ENCODE peak calls at places on chromosome 10, in nine cellular contexts. One of them, this sample, is unnamed.

GRCh38 chr10:16986406-16987128 is 143.0 kb downstream of the CUBN start:
- DNase-seq in A549: no peak
- DNase-seq in GM12891: no peak
- DNase-seq in adrenal gland: no peak
- DNase-seq in heart left ventricle: no peak
- DNase-seq in ovary: no peak
- DNase-seq in breast epithelium: no peak
- DNase-seq in IMR-90: peak; percentile 88
- DNase-seq in body of pancreas: no peak
- DNase-seq in this sample: peak; percentile 38

GRCh38 chr10:86940677-86941076 is 16.7 kb downstream of the MMRN2 start:
- DNase-seq in body of pancreas: no peak
- DNase-seq in ovary: no peak
- DNase-seq in GM12891: no peak
- DNase-seq in A549: no peak
- DNase-seq in breast epithelium: no peak
- DNase-seq in IMR-90: no peak
- DNase-seq in heart left ventricle: no peak
- DNase-seq in adrenal gland: no peak
- DNase-seq in this sample: no peak

GRCh38 chr10:6300106-6300783 is 97.5 kb downstream of the PFKFB3 start:
- DNase-seq in ovary: no peak
- DNase-seq in GM12891: peak; percentile 25
- DNase-seq in breast epithelium: no peak
- DNase-seq in heart left ventricle: no peak
- DNase-seq in adrenal gland: no peak
- DNase-seq in IMR-90: peak; percentile 56
- DNase-seq in body of pancreas: no peak
- DNase-seq in A549: peak; percentile 63
- DNase-seq in this sample: no peak

GRCh38 chr10:128063736-128064614 is 62.2 kb downstream of the MKI67 start:
- DNase-seq in GM12891: no peak
- DNase-seq in body of pancreas: no peak
- DNase-seq in IMR-90: no peak
- DNase-seq in ovary: no peak
- DNase-seq in A549: no peak
- DNase-seq in breast epithelium: no peak
- DNase-seq in heart left ventricle: peak; percentile 64
- DNase-seq in adrenal gland: no peak
- DNase-seq in this sample: no peak

GRCh38 chr10:5524721-5525531 is at the start of gene CALML3:
- DNase-seq in breast epithelium: peak; percentile 50
- DNase-seq in body of pancreas: no peak
- DNase-seq in heart left ventricle: peak; percentile 64
- DNase-seq in IMR-90: no peak
- DNase-seq in adrenal gland: no peak
- DNase-seq in A549: no peak
- DNase-seq in GM12891: no peak
- DNase-seq in ovary: no peak
- DNase-seq in this sample: no peak

GRCh38 chr10:93461124-93461806 is 20.9 kb downstream of the MYOF start:
- DNase-seq in IMR-90: peak; percentile 82
- DNase-seq in A549: no peak
- DNase-seq in ovary: no peak
- DNase-seq in body of pancreas: no peak
- DNase-seq in breast epithelium: no peak
- DNase-seq in GM12891: no peak
- DNase-seq in heart left ventricle: no peak
- DNase-seq in adrenal gland: no peak
- DNase-seq in this sample: no peak

GRCh38 chr10:125707852-125708468 is 11.5 kb upstream of the EDRF1 start:
- DNase-seq in IMR-90: peak; percentile 35
- DNase-seq in heart left ventricle: no peak
- DNase-seq in A549: peak; percentile 50
- DNase-seq in ovary: no peak
- DNase-seq in body of pancreas: no peak
- DNase-seq in breast epithelium: no peak
- DNase-seq in adrenal gland: no peak
- DNase-seq in GM12891: no peak
- DNase-seq in this sample: peak; percentile 17

GRCh38 chr10:51895209-51895608 is 195.8 kb upstream of the CSTF2T start:
- DNase-seq in A549: no peak
- DNase-seq in adrenal gland: peak; percentile 56
- DNase-seq in GM12891: no peak
- DNase-seq in body of pancreas: peak; percentile 66
- DNase-seq in IMR-90: peak; percentile 65
- DNase-seq in heart left ventricle: peak; percentile 54
- DNase-seq in breast epithelium: no peak
- DNase-seq in ovary: peak; percentile 81
- DNase-seq in this sample: no peak

GRCh38 chr10:5481121-5481520 is 18.2 kb downstream of the CALML5 start:
- DNase-seq in body of pancreas: no peak
- DNase-seq in breast epithelium: no peak
- DNase-seq in GM12891: no peak
- DNase-seq in heart left ventricle: no peak
- DNase-seq in A549: no peak
- DNase-seq in IMR-90: no peak
- DNase-seq in ovary: no peak
- DNase-seq in adrenal gland: no peak
- DNase-seq in this sample: no peak

GRCh38 chr10:61304751-61305150 is 148.4 kb downstream of the TMEM26 start:
- DNase-seq in ovary: no peak
- DNase-seq in IMR-90: no peak
- DNase-seq in A549: no peak
- DNase-seq in GM12891: no peak
- DNase-seq in body of pancreas: no peak
- DNase-seq in heart left ventricle: no peak
- DNase-seq in adrenal gland: no peak
- DNase-seq in breast epithelium: no peak
- DNase-seq in this sample: no peak

GRCh38 chr10:12981570-12981969 is 19.9 kb downstream of the CCDC3 start:
- DNase-seq in body of pancreas: no peak
- DNase-seq in GM12891: no peak
- DNase-seq in ovary: no peak
- DNase-seq in A549: peak; percentile 22
- DNase-seq in heart left ventricle: no peak
- DNase-seq in breast epithelium: no peak
- DNase-seq in IMR-90: peak; percentile 63
- DNase-seq in adrenal gland: no peak
- DNase-seq in this sample: no peak
- TF ChIP-seq POLR2A in body of pancreas: no peak
- TF ChIP-seq POLR2A in GM12891: no peak
- TF ChIP-seq POLR2A in ovary: no peak
- TF ChIP-seq POLR2A in A549: no peak
- TF ChIP-seq POLR2A in heart left ventricle: no peak
- TF ChIP-seq POLR2A in breast epithelium: no peak
- TF ChIP-seq POLR2A in IMR-90: no peak
- TF ChIP-seq POLR2A in adrenal gland: no peak
- TF ChIP-seq POLR2A in this sample: no peak

GRCh38 chr10:100153239-100153840 is 32.5 kb downstream of the ERLIN1 start:
- DNase-seq in breast epithelium: no peak
- DNase-seq in A549: no peak
- DNase-seq in IMR-90: no peak
- DNase-seq in heart left ventricle: no peak
- DNase-seq in adrenal gland: no peak
- DNase-seq in ovary: no peak
- DNase-seq in body of pancreas: no peak
- DNase-seq in GM12891: no peak
- DNase-seq in this sample: no peak

GRCh38 chr10:100151901-100152300 is 33.9 kb downstream of the ERLIN1 start:
- DNase-seq in GM12891: no peak
- DNase-seq in breast epithelium: no peak
- DNase-seq in ovary: no peak
- DNase-seq in A549: no peak
- DNase-seq in body of pancreas: no peak
- DNase-seq in heart left ventricle: no peak
- DNase-seq in IMR-90: no peak
- DNase-seq in adrenal gland: no peak
- DNase-seq in this sample: no peak

GRCh38 chr10:100146398-100146797 is 39.4 kb downstream of the ERLIN1 start:
- DNase-seq in GM12891: no peak
- DNase-seq in ovary: no peak
- DNase-seq in heart left ventricle: no peak
- DNase-seq in A549: no peak
- DNase-seq in adrenal gland: no peak
- DNase-seq in body of pancreas: no peak
- DNase-seq in IMR-90: no peak
- DNase-seq in breast epithelium: no peak
- DNase-seq in this sample: no peak

GRCh38 chr10:100146875-100147665 is 38.8 kb downstream of the ERLIN1 start:
- DNase-seq in heart left ventricle: no peak
- DNase-seq in A549: no peak
- DNase-seq in ovary: no peak
- DNase-seq in IMR-90: no peak
- DNase-seq in adrenal gland: no peak
- DNase-seq in GM12891: no peak
- DNase-seq in body of pancreas: no peak
- DNase-seq in breast epithelium: no peak
- DNase-seq in this sample: no peak

DNA sequence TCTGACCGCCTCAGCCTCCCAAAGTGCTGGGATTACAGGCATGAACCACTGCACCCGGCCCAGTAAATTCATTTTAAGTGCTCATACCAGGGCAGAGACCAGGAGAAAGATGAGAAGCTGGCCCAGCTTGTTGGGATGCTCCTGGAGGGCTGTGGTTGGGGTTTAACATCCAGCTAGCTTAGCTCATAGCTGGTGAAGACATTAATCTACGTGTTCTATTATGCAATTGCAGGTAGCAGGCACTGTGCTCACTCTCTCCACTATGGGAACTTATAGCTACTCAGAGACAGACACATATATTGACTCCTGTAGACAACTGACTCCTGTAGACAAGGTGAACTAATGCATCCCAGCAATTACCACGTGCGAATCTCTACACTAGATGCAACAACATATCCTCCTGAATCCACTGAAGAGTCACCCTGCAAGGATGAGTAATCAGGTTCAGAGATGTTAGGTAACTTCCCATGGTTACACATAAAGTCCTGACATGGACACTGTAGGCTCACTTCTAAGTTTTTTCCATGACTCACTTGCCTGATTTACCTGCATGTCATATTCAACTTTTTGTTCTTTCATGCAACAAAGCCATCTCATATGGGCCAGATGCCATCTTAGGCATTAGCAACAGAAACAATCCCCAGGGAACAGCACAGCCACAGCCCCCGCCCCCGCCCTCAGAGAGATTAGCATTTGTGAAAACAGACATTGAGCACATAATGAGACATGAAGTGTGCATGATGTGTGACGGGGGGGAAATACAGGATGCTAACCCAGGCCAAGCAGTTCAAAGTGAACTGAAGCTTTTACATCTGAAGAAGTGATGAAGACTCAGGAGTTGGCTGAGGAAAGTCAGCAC is 37.2 kb downstream of the ERLIN1 start:
- DNase-seq in breast epithelium: no peak
- DNase-seq in GM12891: peak; percentile 21
- DNase-seq in body of pancreas: no peak
- DNase-seq in ovary: no peak
- DNase-seq in A549: peak; percentile 37
- DNase-seq in heart left ventricle: no peak
- DNase-seq in adrenal gland: no peak
- DNase-seq in IMR-90: peak; percentile 58
- DNase-seq in this sample: peak; percentile 18
- TF ChIP-seq POLR2A in breast epithelium: no peak
- TF ChIP-seq POLR2A in GM12891: no peak
- TF ChIP-seq POLR2A in body of pancreas: no peak
- TF ChIP-seq POLR2A in ovary: no peak
- TF ChIP-seq POLR2A in A549: no peak
- TF ChIP-seq POLR2A in heart left ventricle: no peak
- TF ChIP-seq POLR2A in adrenal gland: no peak
- TF ChIP-seq POLR2A in IMR-90: no peak
- TF ChIP-seq POLR2A in this sample: no peak

GRCh38 chr10:96613565-96613964 is 26.8 kb upstream of the TM9SF3 start:
- DNase-seq in adrenal gland: peak; percentile 67
- DNase-seq in ovary: no peak
- DNase-seq in GM12891: no peak
- DNase-seq in heart left ventricle: no peak
- DNase-seq in body of pancreas: no peak
- DNase-seq in breast epithelium: no peak
- DNase-seq in IMR-90: peak; percentile 3
- DNase-seq in A549: no peak
- DNase-seq in this sample: no peak

GRCh38 chr10:96612052-96612830 is 25.4 kb upstream of the TM9SF3 start:
- DNase-seq in IMR-90: no peak
- DNase-seq in A549: no peak
- DNase-seq in GM12891: no peak
- DNase-seq in ovary: no peak
- DNase-seq in body of pancreas: no peak
- DNase-seq in adrenal gland: no peak
- DNase-seq in breast epithelium: no peak
- DNase-seq in heart left ventricle: no peak
- DNase-seq in this sample: no peak

GRCh38 chr10:96608815-96609214 is 22.0 kb upstream of the TM9SF3 start:
- DNase-seq in breast epithelium: no peak
- DNase-seq in ovary: no peak
- DNase-seq in IMR-90: no peak
- DNase-seq in adrenal gland: no peak
- DNase-seq in GM12891: no peak
- DNase-seq in body of pancreas: no peak
- DNase-seq in heart left ventricle: no peak
- DNase-seq in A549: no peak
- DNase-seq in this sample: no peak

GRCh38 chr10:96608262-96608661 is 21.4 kb upstream of the TM9SF3 start:
- DNase-seq in body of pancreas: no peak
- DNase-seq in ovary: no peak
- DNase-seq in heart left ventricle: no peak
- DNase-seq in adrenal gland: no peak
- DNase-seq in GM12891: no peak
- DNase-seq in IMR-90: no peak
- DNase-seq in A549: no peak
- DNase-seq in breast epithelium: no peak
- DNase-seq in this sample: no peak

DNA sequence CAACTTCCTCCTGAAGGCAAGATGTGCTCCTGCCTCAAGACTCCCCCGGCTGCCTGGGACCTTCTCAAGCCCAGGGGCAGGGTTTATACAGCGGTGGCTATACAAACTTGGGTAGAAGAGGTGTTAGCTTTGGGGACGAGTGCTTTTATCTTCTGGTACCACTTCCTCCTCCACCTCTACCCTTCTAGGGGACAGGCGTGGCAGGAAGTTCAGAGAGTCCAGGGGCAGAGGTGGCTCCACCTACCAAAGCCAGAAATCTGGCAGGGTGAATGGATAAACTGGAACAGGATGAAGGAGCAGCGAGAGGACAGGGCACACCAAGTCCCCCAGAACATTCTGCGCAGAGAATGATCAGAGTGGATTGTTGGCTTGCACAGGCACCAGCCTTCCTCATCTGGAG is 24.0 kb upstream of the TM9SF3 start:
- DNase-seq in body of pancreas: no peak
- DNase-seq in breast epithelium: no peak
- DNase-seq in heart left ventricle: no peak
- DNase-seq in ovary: no peak
- DNase-seq in adrenal gland: no peak
- DNase-seq in IMR-90: no peak
- DNase-seq in A549: no peak
- DNase-seq in GM12891: no peak
- DNase-seq in this sample: no peak
- TF ChIP-seq POLR2A in body of pancreas: no peak
- TF ChIP-seq POLR2A in breast epithelium: no peak
- TF ChIP-seq POLR2A in heart left ventricle: no peak
- TF ChIP-seq POLR2A in ovary: no peak
- TF ChIP-seq POLR2A in adrenal gland: no peak
- TF ChIP-seq POLR2A in IMR-90: no peak
- TF ChIP-seq POLR2A in A549: no peak
- TF ChIP-seq POLR2A in GM12891: no peak
- TF ChIP-seq POLR2A in this sample: no peak

GRCh38 chr10:50624154-50624865 is 554 bp upstream of the SGMS1 start:
- DNase-seq in heart left ventricle: peak; percentile 99
- DNase-seq in GM12891: peak; percentile 76
- DNase-seq in ovary: peak; percentile 96
- DNase-seq in breast epithelium: peak; percentile 94
- DNase-seq in A549: peak; percentile 96
- DNase-seq in body of pancreas: peak; percentile 95
- DNase-seq in adrenal gland: peak; percentile 97
- DNase-seq in IMR-90: peak; percentile 93
- DNase-seq in this sample: peak; percentile 73
- TF ChIP-seq POLR2A in heart left ventricle: peak; percentile 42
- TF ChIP-seq POLR2A in GM12891: no peak
- TF ChIP-seq POLR2A in ovary: peak; percentile 84
- TF ChIP-seq POLR2A in breast epithelium: peak; percentile 75
- TF ChIP-seq POLR2A in A549: peak; percentile 9
- TF ChIP-seq POLR2A in body of pancreas: peak; percentile 57
- TF ChIP-seq POLR2A in adrenal gland: peak; percentile 88
- TF ChIP-seq POLR2A in IMR-90: no peak
- TF ChIP-seq POLR2A in this sample: no peak

This sample was measured in H54.